ENCODE peak calls at places on chromosomes 11 and 22, in six cellular contexts. T is epithelial cell of prostate, V is Right ventricle myocardium superior, Y is hepatic stellate cell, N is osteocyte, I is mammary epithelial cell. S is an unnamed sample.

GRCh38 chr11:68120212-68121066 is 749 bp downstream of the CHKA start:
- DNase-seq in T (no peak), V (peak), Y (no peak), N (no peak), I (no peak), S (no peak)

GRCh38 chr11:45412033-45412432 is 125.9 kb upstream of the SYT13 start:
- DNase-seq in T (no peak), V (no peak), Y (no peak), N (no peak), I (no peak), S (no peak)

GRCh38 chr11:73047773-73048371 is 94.2 kb downstream of the FCHSD2 start:
- DNase-seq in T (no peak), V (no peak), Y (no peak), N (no peak), I (no peak), S (no peak)

GRCh38 chr22:21443735-21444421 is 23.3 kb upstream of the TMEM191C start:
- DNase-seq in T (no peak), V (peak), Y (no peak), N (peak), I (no peak), S (no peak)

GRCh38 chr11:33633251-33634003 is 67.2 kb downstream of the C11orf91 start:
- DNase-seq in T (peak), V (no peak), Y (peak), N (peak), I (peak), S (no peak)

GRCh38 chr11:59753650-59754493 is 1.3 kb upstream of the STX3 start:
- DNase-seq in T (peak), V (peak), Y (peak), N (peak), I (peak), S (peak)

GRCh38 chr11:107545101-107545514 is 20.4 kb downstream of the ALKBH8 start:
- DNase-seq in T (peak), V (no peak), Y (no peak), N (no peak), I (peak), S (no peak)

GRCh38 chr11:121194731-121195596 is 93.9 kb downstream of the TECTA start:
- DNase-seq in T (no peak), V (no peak), Y (peak), N (no peak), I (peak), S (no peak)

GRCh38 chr22:44444341-44445306 is 53.4 kb downstream of the RTL6 start:
- DNase-seq in T (no peak), V (no peak), Y (no peak), N (no peak), I (no peak), S (no peak)

GRCh38 chr11:86816251-86816726 is 15.9 kb downstream of the PRSS23 start:
- DNase-seq in T (no peak), V (no peak), Y (peak), N (no peak), I (no peak), S (no peak)

GRCh38 chr11:8649361-8649760 is 33.1 kb downstream of the TRIM66 start:
- DNase-seq in T (no peak), V (no peak), Y (peak), N (no peak), I (peak), S (no peak)

GRCh38 chr22:17717708-17718107 is 56.6 kb downstream of the BID start:
- DNase-seq in T (no peak), V (no peak), Y (no peak), N (no peak), I (peak), S (no peak)

GRCh38 chr22:26448334-26448733 is 19.3 kb downstream of the ASPHD2 start:
- DNase-seq in T (no peak), V (no peak), Y (no peak), N (no peak), I (no peak), S (no peak)

GRCh38 chr11:124518900-124519541 is 24.4 kb downstream of the OR8B12 start:
- DNase-seq in T (no peak), V (no peak), Y (no peak), N (no peak), I (peak), S (no peak)

GRCh38 chr11:118908931-118909618 is 16.7 kb downstream of the BCL9L start:
- DNase-seq in T (no peak), V (peak), Y (peak), N (peak), I (peak), S (no peak)

GRCh38 chr11:22460181-22460580 is 122.0 kb downstream of the SLC17A6 start:
- DNase-seq in T (peak), V (no peak), Y (no peak), N (no peak), I (peak), S (no peak)

GRCh38 chr11:119509969-119510401 is 87.0 kb upstream of the THY1 start:
- DNase-seq in T (peak), V (peak), Y (peak), N (no peak), I (peak), S (no peak)

GRCh38 chr11:1928891-1929541 is 9.5 kb downstream of the TNNT3 start:
- DNase-seq in T (no peak), V (peak), Y (no peak), N (no peak), I (no peak), S (no peak)

GRCh38 chr11:18191376-18191775 is 18.7 kb downstream of the MRGPRX4 start:
- DNase-seq in T (no peak), V (no peak), Y (no peak), N (no peak), I (no peak), S (no peak)

GRCh38 chr11:66489636-66490035 is 9.4 kb downstream of the DPP3 start:
- DNase-seq in T (no peak), V (no peak), Y (no peak), N (no peak), I (no peak), S (no peak)

GRCh38 chr11:125148743-125149142 is 15.8 kb upstream of the PKNOX2 start:
- DNase-seq in T (no peak), V (no peak), Y (no peak), N (peak), I (no peak), S (no peak)

GRCh38 chr11:107689317-107690202 is 22.3 kb downstream of the SLN start:
- DNase-seq in T (no peak), V (peak), Y (peak), N (no peak), I (peak), S (peak)

GRCh38 chr11:81673001-81673400 is 1060.7 kb downstream of the FAM181B start:
- DNase-seq in T (peak), V (no peak), Y (no peak), N (no peak), I (peak), S (no peak)

GRCh38 chr11:75862437-75862836 is 47.4 kb downstream of the UVRAG start:
- DNase-seq in T (no peak), V (no peak), Y (no peak), N (no peak), I (no peak), S (no peak)

GRCh38 chr11:15489281-15489680 is 374.6 kb downstream of the INSC start:
- DNase-seq in T (no peak), V (no peak), Y (no peak), N (no peak), I (no peak), S (no peak)

GRCh38 chr11:2890466-2891241 is 5.1 kb upstream of the CDKN1C start:
- DNase-seq in T (no peak), V (peak), Y (no peak), N (no peak), I (no peak), S (no peak)

GRCh38 chr11:71283960-71284359 is 31.6 kb upstream of the SHANK2 start:
- DNase-seq in T (peak), V (no peak), Y (no peak), N (no peak), I (peak), S (no peak)

GRCh38 chr22:26109686-26110315 is 59.5 kb upstream of the SEZ6L start:
- DNase-seq in T (no peak), V (no peak), Y (no peak), N (no peak), I (no peak), S (no peak)

GRCh38 chr11:120089036-120090001 is 48.6 kb downstream of the TRIM29 start:
- DNase-seq in T (no peak), V (no peak), Y (no peak), N (no peak), I (no peak), S (peak)

GRCh38 chr11:42974510-42974909 is 337.3 kb upstream of the API5 start:
- DNase-seq in T (no peak), V (no peak), Y (no peak), N (no peak), I (no peak), S (no peak)

GRCh38 chr11:69734841-69735240 is 31.0 kb upstream of the FGF19 start:
- DNase-seq in T (no peak), V (no peak), Y (no peak), N (no peak), I (no peak), S (no peak)

GRCh38 chr22:23777776-23778575 is 5.3 kb downstream of the MMP11 start:
- DNase-seq in T (no peak), V (peak), Y (no peak), N (no peak), I (no peak), S (no peak)

GRCh38 chr22:21681566-21682370 is 16.0 kb downstream of the PPIL2 start:
- DNase-seq in T (no peak), V (no peak), Y (no peak), N (no peak), I (no peak), S (no peak)

GRCh38 chr11:30786392-30787120 is 200.4 kb upstream of the MPPED2 start:
- DNase-seq in T (no peak), V (no peak), Y (no peak), N (no peak), I (no peak), S (no peak)

GRCh38 chr22:27400811-27401210 is 400.7 kb downstream of the MN1 start:
- DNase-seq in T (no peak), V (no peak), Y (no peak), N (no peak), I (no peak), S (no peak)

GRCh38 chr22:38755155-38755910 is 465 bp downstream of the SUN2 start:
- DNase-seq in T (no peak), V (peak), Y (peak), N (peak), I (peak), S (peak)

GRCh38 chr11:125168875-125169537 is 4.5 kb downstream of the PKNOX2 start:
- DNase-seq in T (no peak), V (no peak), Y (no peak), N (no peak), I (no peak), S (no peak)

GRCh38 chr11:64419818-64420485 is 61.0 kb downstream of the RPS6KA4 start:
- DNase-seq in T (no peak), V (no peak), Y (peak), N (no peak), I (no peak), S (no peak)

GRCh38 chr11:43933608-43934358 is 8.7 kb upstream of the C11orf96 start:
- DNase-seq in T (no peak), V (no peak), Y (no peak), N (no peak), I (no peak), S (no peak)

S was measured in thoracic aorta.